ENCODE peak calls at places on chromosomes 5 and 9, in six cellular contexts. N, W, U, B, Q and J are unnamed samples.
A peak's percentile ranks its signal among the peaks of the same experiment; 100 is the strongest.

GRCh38 chr5:15794117-15794985 is 294.4 kb downstream of the FBXL7 start:
- DNase-seq in N (no peak), W (peak; percentile 24), U (no peak), B (no peak), Q (no peak), J (no peak)

GRCh38 chr5:126138475-126139005 is 284.7 kb upstream of the GRAMD2B start:
- DNase-seq in N (no peak), W (peak; percentile 16), U (peak; percentile 16), B (peak; percentile 11), Q (no peak), J (no peak)

GRCh38 chr5:107830750-107831149 is 160.0 kb upstream of the EFNA5 start:
- DNase-seq in N (no peak), W (no peak), U (no peak), B (no peak), Q (no peak), J (no peak)

GRCh38 chr5:45696206-45696836 is at the start of gene HCN1:
- DNase-seq in N (no peak), W (peak; percentile 32), U (peak; percentile 94), B (peak; percentile 88), Q (no peak), J (peak; percentile 93)

GRCh38 chr5:79109527-79110492 is 1.8 kb upstream of the BHMT start:
- DNase-seq in N (no peak), W (no peak), U (peak; percentile 55), B (no peak), Q (no peak), J (peak; percentile 44)

GRCh38 chr5:6755941-6756340 is 42.7 kb downstream of the TENT4A start:
- DNase-seq in N (no peak), W (no peak), U (no peak), B (no peak), Q (no peak), J (no peak)

GRCh38 chr9:22142681-22143080 is 133.6 kb upstream of the CDKN2B start:
- DNase-seq in N (no peak), W (peak; percentile 70), U (no peak), B (no peak), Q (no peak), J (no peak)

GRCh38 chr5:36691993-36692392 is 85.6 kb downstream of the SLC1A3 start:
- DNase-seq in N (no peak), W (peak; percentile 5), U (peak; percentile 9), B (peak; percentile 88), Q (no peak), J (no peak)

GRCh38 chr5:97192580-97193421 is 9.8 kb upstream of the RIOK2 start:
- DNase-seq in N (no peak), W (no peak), U (no peak), B (no peak), Q (no peak), J (peak; percentile 32)

GRCh38 chr9:107342762-107343161 is 59.7 kb downstream of the RAD23B start:
- DNase-seq in N (no peak), W (no peak), U (no peak), B (no peak), Q (no peak), J (no peak)

GRCh38 chr9:116377179-116377790 is 223.7 kb downstream of the PAPPA start:
- DNase-seq in N (no peak), W (peak; percentile 75), U (no peak), B (peak; percentile 95), Q (no peak), J (no peak)

GRCh38 chr5:80623911-80624457 is 30.5 kb upstream of the MSH3 start:
- DNase-seq in N (no peak), W (no peak), U (peak; percentile 7), B (no peak), Q (no peak), J (peak; percentile 54)

GRCh38 chr9:127163409-127163808 is 41.0 kb upstream of the ANGPTL2 start:
- DNase-seq in N (no peak), W (peak; percentile 82), U (no peak), B (peak; percentile 88), Q (no peak), J (no peak)

GRCh38 chr9:34546834-34547827 is 24.3 kb upstream of the ENHO start:
- DNase-seq in N (peak; percentile 70), W (peak; percentile 70), U (peak; percentile 86), B (peak; percentile 98), Q (no peak), J (peak; percentile 86)

GRCh38 chr5:37208883-37209808 is 40.0 kb downstream of the CPLANE1 start:
- DNase-seq in N (no peak), W (peak; percentile 25), U (no peak), B (peak; percentile 60), Q (no peak), J (no peak)

GRCh38 chr5:72265032-72265903 is 54.8 kb downstream of the MRPS27 start:
- DNase-seq in N (no peak), W (no peak), U (no peak), B (no peak), Q (no peak), J (no peak)

GRCh38 chr5:17314907-17315471 is 97.6 kb downstream of the BASP1 start:
- DNase-seq in N (no peak), W (no peak), U (no peak), B (no peak), Q (no peak), J (peak; percentile 25)

GRCh38 chr9:76717611-76718010 is 46.6 kb upstream of the PCA3 start:
- DNase-seq in N (no peak), W (peak; percentile 4), U (no peak), B (peak; percentile 85), Q (no peak), J (no peak)

GRCh38 chr9:134058716-134059115 is 9.1 kb downstream of the BRD3 start:
- DNase-seq in N (no peak), W (peak; percentile 9), U (peak; percentile 0), B (peak; percentile 99), Q (no peak), J (no peak)

GRCh38 chr9:128136816-128137793 is 9.6 kb upstream of the PTGES2 start:
- DNase-seq in N (no peak), W (peak; percentile 87), U (no peak), B (peak; percentile 94), Q (no peak), J (no peak)

GRCh38 chr5:7754997-7755596 is 95.8 kb downstream of the CFAP90 start:
- DNase-seq in N (no peak), W (peak; percentile 15), U (peak; percentile 81), B (no peak), Q (no peak), J (peak; percentile 87)

GRCh38 chr5:401216-402034 is 41.6 kb upstream of the EXOC3 start:
- DNase-seq in N (peak; percentile 68), W (no peak), U (no peak), B (no peak), Q (no peak), J (no peak)

GRCh38 chr9:5511935-5512580 is 1.7 kb downstream of the PDCD1LG2 start:
- DNase-seq in N (no peak), W (no peak), U (no peak), B (no peak), Q (no peak), J (no peak)

GRCh38 chr9:87685871-87686519 is 39.9 kb upstream of the CTSL start:
- DNase-seq in N (peak; percentile 57), W (peak; percentile 27), U (no peak), B (peak; percentile 71), Q (no peak), J (no peak)

GRCh38 chr5:172114875-172115422 is 73.1 kb downstream of the STK10 start:
- DNase-seq in N (no peak), W (no peak), U (no peak), B (no peak), Q (peak; percentile 37), J (no peak)

GRCh38 chr5:148864113-148864841 is 37.9 kb downstream of the ADRB2 start:
- DNase-seq in N (no peak), W (peak; percentile 62), U (no peak), B (no peak), Q (no peak), J (no peak)

GRCh38 chr9:115733318-115733717 is 420.3 kb upstream of the PAPPA start:
- DNase-seq in N (no peak), W (no peak), U (no peak), B (no peak), Q (no peak), J (no peak)

DNA sequence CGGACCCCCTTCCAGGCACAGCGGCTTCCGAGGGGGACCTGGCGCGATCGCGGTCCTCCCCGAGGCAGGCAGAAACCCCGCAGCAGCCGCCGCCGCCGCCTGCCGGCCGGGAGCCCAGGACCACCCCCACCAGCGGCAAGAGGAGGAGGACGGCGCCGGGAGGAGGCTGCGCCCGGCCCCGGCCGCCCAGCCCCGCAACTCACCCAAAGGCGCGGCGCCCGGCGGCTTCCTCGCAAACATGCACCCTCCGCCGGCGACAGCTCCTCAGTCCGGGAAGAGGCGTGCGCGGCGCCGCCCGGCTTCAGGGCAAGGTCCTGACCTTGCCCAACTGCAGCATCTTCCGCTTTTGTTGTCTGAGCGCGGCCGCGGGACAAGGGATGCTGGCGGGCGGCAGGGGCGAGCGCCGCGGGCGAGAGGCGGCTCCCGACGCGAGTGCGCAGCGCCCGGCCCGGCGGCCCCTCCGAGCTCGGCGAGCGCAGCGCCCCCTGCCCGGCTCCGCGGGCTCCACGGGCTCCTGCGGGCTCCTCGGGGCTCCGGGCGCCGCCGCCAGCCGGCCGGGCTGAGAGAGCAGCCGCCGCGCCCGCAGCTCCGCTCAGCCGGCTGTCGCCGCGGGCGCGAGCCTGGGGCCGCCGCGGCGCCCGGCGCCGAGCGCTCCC is 504 bp downstream of the CTNND2 start:
- DNase-seq in N (no peak), W (no peak), U (peak; percentile 90), B (peak; percentile 73), Q (no peak), J (peak; percentile 59)
- H3K4me3 ChIP-seq in N (peak overlapping the region; percentile 64), W (no peak overlapping the region), U (peak overlapping the region; percentile 84), B (no peak overlapping the region), Q (peak overlapping the region; percentile 36), J (peak overlapping the region; percentile 84)

DNA sequence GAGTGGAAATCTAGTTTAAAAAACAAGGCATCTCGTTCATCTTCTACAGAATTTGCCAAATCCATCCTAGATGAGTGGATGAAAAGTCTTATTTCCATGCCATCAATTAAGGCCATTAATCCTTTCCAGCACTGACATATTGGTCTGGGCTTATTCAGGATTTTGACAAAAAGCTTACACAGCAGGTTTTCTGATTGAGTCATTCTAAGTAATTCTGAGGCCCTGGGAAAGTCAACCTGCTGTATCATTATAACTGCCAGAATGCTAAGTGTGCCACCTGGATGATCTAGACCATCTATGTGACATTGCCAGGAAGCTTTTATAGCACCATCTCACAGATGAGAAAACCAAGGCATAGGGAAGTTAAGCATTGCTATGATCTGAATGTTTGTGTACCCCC is 132.1 kb upstream of the MAP3K1 start:
- DNase-seq in N (no peak), W (no peak), U (no peak), B (no peak), Q (no peak), J (no peak)
- TF ChIP-seq CTCF in N (no peak), W (no peak), U (no peak), B (no peak), Q (no peak), J (no peak)

GRCh38 chr9:37954581-37954981 is 50.7 kb upstream of the SLC25A51 start:
- DNase-seq in N (no peak), W (no peak), U (no peak), B (no peak), Q (no peak), J (no peak)
- H3K27ac ChIP-seq in N (peak overlapping the region; percentile 52), W (peak overlapping the region; percentile 81), U (no peak overlapping the region), B (peak overlapping the region; percentile 99), Q (peak overlapping the region; percentile 76), J (no peak overlapping the region)

DNA sequence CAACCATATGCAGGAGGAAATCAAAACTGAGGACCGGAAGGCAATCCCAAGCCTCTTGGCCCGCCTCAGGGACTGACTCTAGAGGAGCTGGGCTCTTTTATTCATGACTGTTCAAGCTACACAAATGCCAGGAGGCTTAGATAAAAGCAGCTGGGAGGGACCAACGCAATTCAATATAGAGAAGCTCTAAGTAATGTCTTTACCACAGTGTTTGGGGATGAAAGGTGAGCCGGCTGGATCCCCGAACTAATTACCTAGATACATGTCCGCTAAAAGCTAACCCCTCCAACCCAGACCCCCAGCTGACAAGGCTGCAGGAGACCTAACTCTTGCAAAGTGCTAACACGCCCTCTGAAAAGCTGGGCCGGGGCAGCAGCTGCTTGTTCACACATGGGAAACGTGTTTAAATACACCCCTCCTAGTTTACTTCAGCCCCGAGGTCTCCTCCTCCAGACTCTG is 67.5 kb downstream of the TLE1 start:
- DNase-seq in N (no peak), W (no peak), U (peak; percentile 95), B (no peak), Q (no peak), J (no peak)
- H3K4me3 ChIP-seq in N (no peak overlapping the region), W (no peak overlapping the region), U (peak overlapping the region; percentile 20), B (no peak overlapping the region), Q (no peak overlapping the region), J (no peak overlapping the region)